ENCODE peak calls at places on chromosomes 1 and 21, in five cellular contexts. One of them, this sample, is unnamed.
A peak's percentile ranks its signal among the peaks of the same experiment; 100 is the strongest.

GRCh38 chr21:46567348-46567747 is 37.5 kb downstream of the S100B start:
- DNase-seq in transverse colon: no peak
- DNase-seq in progenitor cell of endocrine pancreas: no peak
- DNase-seq in CD8-positive, alpha-beta T cell: no peak
- DNase-seq in GM12865: no peak
- DNase-seq in this sample: no peak

GRCh38 chr21:39681845-39682244 is 63.1 kb upstream of the IGSF5 start:
- DNase-seq in transverse colon: no peak
- DNase-seq in CD8-positive, alpha-beta T cell: no peak
- DNase-seq in progenitor cell of endocrine pancreas: no peak
- DNase-seq in GM12865: no peak
- DNase-seq in this sample: no peak

GRCh38 chr1:170932236-170932635 is 3.1 kb upstream of the MROH9 start:
- DNase-seq in GM12865: peak; percentile 61
- DNase-seq in transverse colon: no peak
- DNase-seq in CD8-positive, alpha-beta T cell: no peak
- DNase-seq in progenitor cell of endocrine pancreas: no peak
- DNase-seq in this sample: no peak

GRCh38 chr1:172585348-172585747 is 52.4 kb downstream of the SUCO start:
- DNase-seq in CD8-positive, alpha-beta T cell: no peak
- DNase-seq in transverse colon: no peak
- DNase-seq in GM12865: no peak
- DNase-seq in progenitor cell of endocrine pancreas: no peak
- DNase-seq in this sample: no peak

GRCh38 chr1:236315092-236315491 is 33.3 kb upstream of the ERO1B start:
- DNase-seq in transverse colon: no peak
- DNase-seq in GM12865: no peak
- DNase-seq in progenitor cell of endocrine pancreas: no peak
- DNase-seq in CD8-positive, alpha-beta T cell: no peak
- DNase-seq in this sample: no peak

GRCh38 chr1:63612564-63612963 is 19.4 kb downstream of the PGM1 start:
- DNase-seq in transverse colon: no peak
- DNase-seq in progenitor cell of endocrine pancreas: no peak
- DNase-seq in CD8-positive, alpha-beta T cell: no peak
- DNase-seq in GM12865: no peak
- DNase-seq in this sample: no peak

GRCh38 chr1:186486061-186486460 is 25.1 kb upstream of the PDC start:
- DNase-seq in progenitor cell of endocrine pancreas: no peak
- DNase-seq in CD8-positive, alpha-beta T cell: no peak
- DNase-seq in transverse colon: no peak
- DNase-seq in GM12865: no peak
- DNase-seq in this sample: no peak

GRCh38 chr1:7405844-7406500 is 365.1 kb upstream of the VAMP3 start:
- DNase-seq in progenitor cell of endocrine pancreas: no peak
- DNase-seq in transverse colon: no peak
- DNase-seq in GM12865: no peak
- DNase-seq in CD8-positive, alpha-beta T cell: no peak
- DNase-seq in this sample: no peak

GRCh38 chr1:59128239-59128736 is 168.6 kb upstream of the FGGY start:
- DNase-seq in CD8-positive, alpha-beta T cell: no peak
- DNase-seq in transverse colon: no peak
- DNase-seq in progenitor cell of endocrine pancreas: no peak
- DNase-seq in GM12865: no peak
- DNase-seq in this sample: no peak

GRCh38 chr1:21294266-21295058 is 4.2 kb upstream of the ECE1 start:
- DNase-seq in transverse colon: peak; percentile 80
- DNase-seq in progenitor cell of endocrine pancreas: no peak
- DNase-seq in GM12865: peak; percentile 97
- DNase-seq in CD8-positive, alpha-beta T cell: peak; percentile 85
- DNase-seq in this sample: peak; percentile 77

GRCh38 chr1:211813590-211813989 is 17.0 kb downstream of the LPGAT1 start:
- DNase-seq in GM12865: no peak
- DNase-seq in CD8-positive, alpha-beta T cell: no peak
- DNase-seq in transverse colon: peak; percentile 25
- DNase-seq in progenitor cell of endocrine pancreas: no peak
- DNase-seq in this sample: no peak

GRCh38 chr1:56573311-56573710 is 6.1 kb downstream of the PLPP3 start:
- DNase-seq in CD8-positive, alpha-beta T cell: no peak
- DNase-seq in progenitor cell of endocrine pancreas: no peak
- DNase-seq in transverse colon: no peak
- DNase-seq in GM12865: no peak
- DNase-seq in this sample: no peak

GRCh38 chr1:62070384-62071011 is 124.2 kb upstream of the L1TD1 start:
- DNase-seq in GM12865: no peak
- DNase-seq in CD8-positive, alpha-beta T cell: no peak
- DNase-seq in progenitor cell of endocrine pancreas: no peak
- DNase-seq in transverse colon: no peak
- DNase-seq in this sample: no peak

GRCh38 chr1:94792473-94792875 is 27.7 kb upstream of the SLC44A3 start:
- DNase-seq in transverse colon: peak; percentile 20
- DNase-seq in CD8-positive, alpha-beta T cell: no peak
- DNase-seq in progenitor cell of endocrine pancreas: no peak
- DNase-seq in GM12865: peak; percentile 61
- DNase-seq in this sample: peak; percentile 51

GRCh38 chr1:32869844-32870614 is 683 bp downstream of the FNDC5 start:
- DNase-seq in CD8-positive, alpha-beta T cell: no peak
- DNase-seq in GM12865: no peak
- DNase-seq in transverse colon: no peak
- DNase-seq in progenitor cell of endocrine pancreas: no peak
- DNase-seq in this sample: no peak

GRCh38 chr21:42688841-42689371 is 35.5 kb downstream of the PDE9A start:
- DNase-seq in GM12865: no peak
- DNase-seq in transverse colon: no peak
- DNase-seq in progenitor cell of endocrine pancreas: no peak
- DNase-seq in CD8-positive, alpha-beta T cell: no peak
- DNase-seq in this sample: no peak

GRCh38 chr1:183444243-183444642 is 26.1 kb upstream of the NMNAT2 start:
- DNase-seq in GM12865: no peak
- DNase-seq in CD8-positive, alpha-beta T cell: no peak
- DNase-seq in progenitor cell of endocrine pancreas: no peak
- DNase-seq in transverse colon: no peak
- DNase-seq in this sample: no peak

GRCh38 chr1:11888877-11889208 is 30.1 kb upstream of the NPPB start:
- DNase-seq in progenitor cell of endocrine pancreas: no peak
- DNase-seq in CD8-positive, alpha-beta T cell: no peak
- DNase-seq in transverse colon: no peak
- DNase-seq in GM12865: no peak
- DNase-seq in this sample: no peak

GRCh38 chr1:43521716-43522115 is 9.0 kb upstream of the PTPRF start:
- DNase-seq in GM12865: no peak
- DNase-seq in transverse colon: no peak
- DNase-seq in progenitor cell of endocrine pancreas: no peak
- DNase-seq in CD8-positive, alpha-beta T cell: no peak
- DNase-seq in this sample: no peak

GRCh38 chr1:38115251-38115650 is 68.7 kb upstream of the POU3F1 start:
- DNase-seq in GM12865: no peak
- DNase-seq in CD8-positive, alpha-beta T cell: no peak
- DNase-seq in transverse colon: no peak
- DNase-seq in progenitor cell of endocrine pancreas: no peak
- DNase-seq in this sample: no peak

GRCh38 chr1:201949491-201949890 is 3.1 kb upstream of the LMOD1 start:
- DNase-seq in GM12865: no peak
- DNase-seq in CD8-positive, alpha-beta T cell: no peak
- DNase-seq in transverse colon: no peak
- DNase-seq in progenitor cell of endocrine pancreas: no peak
- DNase-seq in this sample: no peak

GRCh38 chr1:48817505-48818114 is 40.9 kb upstream of the BEND5 start:
- DNase-seq in CD8-positive, alpha-beta T cell: no peak
- DNase-seq in progenitor cell of endocrine pancreas: peak; percentile 55
- DNase-seq in transverse colon: peak; percentile 56
- DNase-seq in GM12865: peak; percentile 70
- DNase-seq in this sample: peak; percentile 31

GRCh38 chr1:115555446-115555845 is 86.3 kb upstream of the VANGL1 start:
- DNase-seq in transverse colon: no peak
- DNase-seq in progenitor cell of endocrine pancreas: no peak
- DNase-seq in GM12865: no peak
- DNase-seq in CD8-positive, alpha-beta T cell: no peak
- DNase-seq in this sample: no peak

GRCh38 chr1:201650608-201650933 is 111.6 kb downstream of the NAV1 start:
- DNase-seq in transverse colon: no peak
- DNase-seq in CD8-positive, alpha-beta T cell: no peak
- DNase-seq in progenitor cell of endocrine pancreas: no peak
- DNase-seq in GM12865: no peak
- DNase-seq in this sample: no peak

GRCh38 chr1:223135176-223135575 is 7.9 kb downstream of the TLR5 start:
- DNase-seq in CD8-positive, alpha-beta T cell: no peak
- DNase-seq in GM12865: no peak
- DNase-seq in transverse colon: peak; percentile 23
- DNase-seq in progenitor cell of endocrine pancreas: no peak
- DNase-seq in this sample: no peak

GRCh38 chr1:170634293-170634692 is 29.6 kb upstream of the PRRX1 start:
- DNase-seq in transverse colon: no peak
- DNase-seq in progenitor cell of endocrine pancreas: no peak
- DNase-seq in CD8-positive, alpha-beta T cell: no peak
- DNase-seq in GM12865: no peak
- DNase-seq in this sample: no peak

GRCh38 chr1:220267630-220268029 is 4.6 kb downstream of the RAB3GAP2 start:
- DNase-seq in transverse colon: no peak
- DNase-seq in progenitor cell of endocrine pancreas: no peak
- DNase-seq in CD8-positive, alpha-beta T cell: no peak
- DNase-seq in GM12865: no peak
- DNase-seq in this sample: no peak

GRCh38 chr1:159132271-159132881 is 39.0 kb upstream of the CADM3 start:
- DNase-seq in GM12865: peak; percentile 67
- DNase-seq in CD8-positive, alpha-beta T cell: peak; percentile 68
- DNase-seq in progenitor cell of endocrine pancreas: peak; percentile 48
- DNase-seq in transverse colon: peak; percentile 49
- DNase-seq in this sample: peak; percentile 60

GRCh38 chr1:163565171-163565570 is 243.4 kb downstream of the NUF2 start:
- DNase-seq in transverse colon: no peak
- DNase-seq in CD8-positive, alpha-beta T cell: no peak
- DNase-seq in progenitor cell of endocrine pancreas: no peak
- DNase-seq in GM12865: no peak
- DNase-seq in this sample: no peak

DNA sequence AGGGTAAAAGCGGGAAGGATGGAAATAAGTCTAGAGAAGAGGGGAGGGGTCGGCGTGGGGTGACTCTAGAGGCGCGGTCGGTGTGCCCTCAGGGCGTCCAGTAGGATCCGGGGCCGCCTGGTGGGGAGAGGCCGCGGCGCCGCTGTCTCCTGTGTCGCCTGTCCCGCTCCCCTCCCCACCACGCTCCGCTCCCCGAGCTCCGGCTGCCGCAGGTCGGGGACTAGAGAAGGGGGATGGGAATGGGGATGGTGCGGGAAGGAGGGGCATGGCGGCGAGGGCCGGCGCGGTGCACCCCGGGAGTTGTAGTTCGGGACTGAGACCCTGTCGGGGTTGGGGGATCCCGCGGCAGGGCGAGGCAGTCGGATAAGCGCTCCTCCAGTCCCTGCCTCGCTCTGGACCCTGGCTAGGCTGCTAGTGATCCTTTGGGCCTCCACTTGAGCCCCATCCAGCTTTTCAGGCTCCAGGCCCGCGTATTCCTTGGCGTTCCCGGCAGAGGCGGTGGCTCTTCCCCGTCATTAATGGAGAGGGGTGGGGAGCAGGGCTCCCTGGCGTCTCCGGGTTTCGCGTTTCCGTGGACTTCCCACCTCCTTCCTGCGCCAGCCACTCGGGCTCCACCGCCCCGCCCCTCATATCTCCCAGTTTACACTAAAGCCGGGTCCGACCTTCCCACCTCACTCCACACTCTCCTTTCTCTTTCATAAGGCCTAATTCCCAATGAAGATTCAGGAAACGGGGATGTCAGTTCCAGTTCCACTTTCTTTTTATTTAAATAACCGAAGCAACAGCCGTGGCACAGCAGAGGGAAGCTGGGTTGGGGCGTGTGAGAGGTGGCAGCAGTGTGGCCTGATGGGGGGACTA is at the start of gene ENTREP3:
- DNase-seq in progenitor cell of endocrine pancreas: peak; percentile 84
- DNase-seq in CD8-positive, alpha-beta T cell: peak; percentile 75
- DNase-seq in transverse colon: peak; percentile 89
- DNase-seq in GM12865: peak; percentile 87
- DNase-seq in this sample: peak; percentile 93
- TF ChIP-seq CTCF in progenitor cell of endocrine pancreas: peak; percentile 43
- TF ChIP-seq CTCF in CD8-positive, alpha-beta T cell: no peak
- TF ChIP-seq CTCF in transverse colon: no peak
- TF ChIP-seq CTCF in GM12865: no peak
- TF ChIP-seq CTCF in this sample: no peak

GRCh38 chr1:93448292-93448982 is 519 bp downstream of the FNBP1L start:
- DNase-seq in CD8-positive, alpha-beta T cell: no peak
- DNase-seq in transverse colon: peak; percentile 68
- DNase-seq in progenitor cell of endocrine pancreas: peak; percentile 67
- DNase-seq in GM12865: no peak
- DNase-seq in this sample: peak; percentile 53
- TF ChIP-seq CTCF in CD8-positive, alpha-beta T cell: no peak
- TF ChIP-seq CTCF in transverse colon: no peak
- TF ChIP-seq CTCF in progenitor cell of endocrine pancreas: peak; percentile 32
- TF ChIP-seq CTCF in GM12865: no peak
- TF ChIP-seq CTCF in this sample: no peak

GRCh38 chr1:31296486-31297272 is at the start of the genes SNRNP40 and ZCCHC17:
- DNase-seq in GM12865: peak; percentile 98
- DNase-seq in transverse colon: peak; percentile 95
- DNase-seq in CD8-positive, alpha-beta T cell: peak; percentile 91
- DNase-seq in progenitor cell of endocrine pancreas: peak; percentile 86
- DNase-seq in this sample: peak; percentile 95
- TF ChIP-seq CTCF in GM12865: no peak
- TF ChIP-seq CTCF in transverse colon: no peak
- TF ChIP-seq CTCF in CD8-positive, alpha-beta T cell: no peak
- TF ChIP-seq CTCF in progenitor cell of endocrine pancreas: no peak
- TF ChIP-seq CTCF in this sample: no peak

GRCh38 chr1:203593723-203594122 is 32.9 kb upstream of the ATP2B4 start:
- DNase-seq in transverse colon: peak; percentile 56
- DNase-seq in GM12865: peak; percentile 59
- DNase-seq in progenitor cell of endocrine pancreas: no peak
- DNase-seq in CD8-positive, alpha-beta T cell: peak; percentile 63
- DNase-seq in this sample: peak; percentile 38
- TF ChIP-seq CTCF in transverse colon: peak; percentile 51
- TF ChIP-seq CTCF in GM12865: peak; percentile 51
- TF ChIP-seq CTCF in progenitor cell of endocrine pancreas: peak; percentile 40
- TF ChIP-seq CTCF in CD8-positive, alpha-beta T cell: peak; percentile 35
- TF ChIP-seq CTCF in this sample: peak; percentile 26

DNA sequence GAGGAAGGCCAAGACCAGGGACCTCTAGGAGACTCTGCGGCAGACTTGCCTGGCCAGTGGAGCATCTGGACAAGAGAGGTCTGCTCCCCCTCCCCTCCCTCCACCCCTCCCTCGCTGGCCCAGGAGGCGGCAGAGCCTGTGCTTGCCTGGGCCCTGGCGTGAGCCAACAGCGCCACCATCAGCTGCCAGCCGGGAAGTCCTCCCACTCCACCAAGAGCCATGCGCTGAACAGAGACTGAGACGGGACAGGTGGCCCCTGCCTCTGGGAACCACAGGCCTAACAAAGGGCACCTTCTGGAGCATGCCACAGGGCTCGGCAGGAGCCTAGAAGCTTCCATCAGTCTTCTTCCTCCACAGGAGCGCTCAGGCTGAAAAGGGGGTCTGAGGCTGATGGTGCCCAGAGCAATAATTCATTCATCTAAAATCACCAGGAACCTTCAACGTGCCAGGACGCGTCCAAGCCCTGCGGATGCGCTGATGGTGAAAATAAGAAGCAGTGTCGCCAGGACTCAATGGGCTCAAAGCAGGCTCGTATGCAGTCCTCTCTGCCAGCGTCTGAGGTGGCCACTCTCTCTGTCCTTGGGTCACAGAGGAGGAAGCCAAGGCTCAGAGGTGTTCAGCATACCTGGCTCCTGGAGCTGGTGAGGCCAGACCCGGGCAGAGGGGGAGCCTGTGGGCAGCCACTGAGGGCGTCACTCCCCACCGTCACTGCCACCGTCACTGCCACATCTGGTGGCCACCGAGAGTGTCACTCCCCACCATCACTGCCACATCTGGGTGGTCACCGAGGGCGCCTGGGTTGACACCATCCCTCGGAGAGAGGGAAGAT is 161.2 kb downstream of the NPHP4 start:
- DNase-seq in transverse colon: no peak
- DNase-seq in progenitor cell of endocrine pancreas: no peak
- DNase-seq in GM12865: no peak
- DNase-seq in CD8-positive, alpha-beta T cell: no peak
- DNase-seq in this sample: no peak
- TF ChIP-seq CTCF in transverse colon: no peak
- TF ChIP-seq CTCF in progenitor cell of endocrine pancreas: peak; percentile 50
- TF ChIP-seq CTCF in GM12865: no peak
- TF ChIP-seq CTCF in CD8-positive, alpha-beta T cell: no peak
- TF ChIP-seq CTCF in this sample: peak; percentile 21